ENCODE peak calls at places on chromosome 10, in nine cellular contexts. H, R, J, V, M, G, O, T and P are unnamed samples.
A peak's percentile ranks its signal among the peaks of the same experiment; 100 is the strongest.

GRCh38 chr10:3791974-3792633 is 7.1 kb upstream of the KLF6 start:
- ATAC-seq in G (no peak), J (no peak), H (no peak), V (no peak), T (no peak), R (no peak), M (no peak), O (no peak), P (no peak)

GRCh38 chr10:58666024-58666423 is 153.4 kb downstream of the BICC1 start:
- ATAC-seq in H (no peak), J (no peak), V (no peak), T (no peak), M (no peak), R (peak; percentile 67), O (no peak), G (peak; percentile 93), P (no peak)

GRCh38 chr10:30000802-30001571 is 58.4 kb downstream of the JCAD start:
- ATAC-seq in J (no peak), R (no peak), M (no peak), G (peak; percentile 47), H (no peak), V (no peak), T (peak; percentile 79), O (peak; percentile 65), P (peak; percentile 75)

GRCh38 chr10:43204394-43204942 is 62.4 kb downstream of the RASGEF1A start:
- ATAC-seq in J (no peak), O (no peak), T (peak; percentile 3), G (no peak), H (no peak), M (no peak), V (peak; percentile 15), R (peak; percentile 5), P (no peak)

GRCh38 chr10:15439381-15439837 is 68.3 kb upstream of the FAM171A1 start:
- ATAC-seq in R (no peak), M (no peak), T (peak; percentile 96), G (peak; percentile 78), O (peak; percentile 91), V (no peak), H (peak; percentile 73), J (no peak), P (peak; percentile 67)

GRCh38 chr10:129963076-129963830 is 821 bp downstream of the EBF3 start:
- ATAC-seq in T (peak; percentile 26), R (peak; percentile 24), G (no peak), J (peak; percentile 11), V (no peak), H (peak; percentile 8), O (no peak), M (no peak), P (no peak)

GRCh38 chr10:4775808-4776207 is 50.2 kb upstream of the AKR1E2 start:
- ATAC-seq in H (peak; percentile 78), M (no peak), V (no peak), T (no peak), J (no peak), G (no peak), O (no peak), R (peak; percentile 6), P (no peak)

GRCh38 chr10:5376450-5376849 is 11.7 kb downstream of the UCN3 start:
- ATAC-seq in O (no peak), T (no peak), G (no peak), R (no peak), J (no peak), H (no peak), M (no peak), V (no peak), P (no peak)

GRCh38 chr10:30438016-30438850 is 4.2 kb downstream of the MAP3K8 start:
- ATAC-seq in V (no peak), O (no peak), J (no peak), R (no peak), G (no peak), H (no peak), T (no peak), M (no peak), P (no peak)

GRCh38 chr10:104925232-104925851 is 284.3 kb downstream of the SORCS3 start:
- ATAC-seq in O (no peak), V (peak; percentile 42), M (no peak), J (no peak), H (no peak), G (no peak), R (no peak), T (no peak), P (no peak)

GRCh38 chr10:15311249-15311884 is 59.7 kb downstream of the FAM171A1 start:
- ATAC-seq in T (no peak), O (no peak), R (no peak), G (no peak), M (no peak), H (no peak), J (no peak), V (no peak), P (no peak)

GRCh38 chr10:110969183-110969582 is 49.8 kb downstream of the SHOC2 start:
- ATAC-seq in M (no peak), G (no peak), H (no peak), J (no peak), R (no peak), T (no peak), V (no peak), O (no peak), P (no peak)

GRCh38 chr10:65342226-65342625 is 1583.6 kb upstream of the LRRTM3 start:
- ATAC-seq in O (no peak), H (peak; percentile 73), T (no peak), V (no peak), J (no peak), M (no peak), G (peak; percentile 80), R (no peak), P (no peak)

DNA sequence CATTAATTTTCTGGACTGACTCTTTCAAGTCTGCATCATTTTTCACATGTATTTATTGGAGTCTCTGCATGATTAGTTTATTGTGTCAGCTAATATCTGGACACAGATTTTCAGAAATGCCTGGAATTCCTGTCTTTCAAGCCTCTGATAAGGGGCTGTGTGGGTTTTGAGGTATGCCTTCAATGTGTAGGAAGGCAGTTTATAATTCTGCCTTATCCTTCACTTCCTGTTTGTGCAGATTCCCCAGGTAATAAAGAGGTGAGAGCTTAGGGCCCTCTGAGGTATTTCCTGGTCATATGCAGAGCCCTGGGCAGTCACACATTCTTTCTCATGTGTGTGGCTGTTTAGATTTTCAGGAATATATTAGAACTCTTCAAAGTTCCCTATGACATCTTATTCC is 79.4 kb upstream of the PRKCQ start:
- ATAC-seq in H (peak; percentile 27), T (no peak), V (no peak), R (no peak), O (no peak), M (no peak), J (no peak), G (no peak), P (no peak)
- H3K27ac ChIP-seq in H (no peak overlapping the region), T (no peak overlapping the region), V (no peak overlapping the region), R (no peak overlapping the region), O (no peak overlapping the region), M (no peak overlapping the region), J (no peak overlapping the region), G (no peak overlapping the region), P (no peak overlapping the region)

GRCh38 chr10:70573599-70574506 is 28.7 kb downstream of the PRF1 start:
- ATAC-seq in O (no peak), H (no peak), M (no peak), T (no peak), G (no peak), V (no peak), J (no peak), R (no peak), P (no peak)

GRCh38 chr10:70575874-70576802 is 26.4 kb downstream of the PRF1 start:
- ATAC-seq in T (peak; percentile 89), J (peak; percentile 77), M (peak; percentile 21), O (peak; percentile 84), R (peak; percentile 12), G (peak; percentile 88), V (peak; percentile 68), H (peak; percentile 5), P (peak; percentile 67)

GRCh38 chr10:70578371-70578947 is 24.1 kb downstream of the PRF1 start:
- ATAC-seq in M (peak; percentile 88), V (peak; percentile 87), O (no peak), J (peak; percentile 82), R (peak; percentile 82), H (peak; percentile 81), G (peak; percentile 48), T (peak; percentile 60), P (no peak)

GRCh38 chr10:70576803-70577517 is 25.6 kb downstream of the PRF1 start:
- ATAC-seq in G (no peak), O (no peak), T (no peak), V (no peak), H (peak; percentile 40), J (no peak), R (peak; percentile 53), M (no peak), P (no peak)

GRCh38 chr10:70575486-70575873 is 27.1 kb downstream of the PRF1 start:
- ATAC-seq in G (peak; percentile 21), H (no peak), R (no peak), M (no peak), T (peak; percentile 26), J (no peak), V (no peak), O (peak; percentile 50), P (peak; percentile 16)
- H3K27ac ChIP-seq in G (no peak overlapping the region), H (no peak overlapping the region), R (no peak overlapping the region), M (peak overlapping the region; percentile 17), T (peak overlapping the region; percentile 45), J (no peak overlapping the region), V (peak overlapping the region; percentile 96), O (no peak overlapping the region), P (no peak overlapping the region)

DNA sequence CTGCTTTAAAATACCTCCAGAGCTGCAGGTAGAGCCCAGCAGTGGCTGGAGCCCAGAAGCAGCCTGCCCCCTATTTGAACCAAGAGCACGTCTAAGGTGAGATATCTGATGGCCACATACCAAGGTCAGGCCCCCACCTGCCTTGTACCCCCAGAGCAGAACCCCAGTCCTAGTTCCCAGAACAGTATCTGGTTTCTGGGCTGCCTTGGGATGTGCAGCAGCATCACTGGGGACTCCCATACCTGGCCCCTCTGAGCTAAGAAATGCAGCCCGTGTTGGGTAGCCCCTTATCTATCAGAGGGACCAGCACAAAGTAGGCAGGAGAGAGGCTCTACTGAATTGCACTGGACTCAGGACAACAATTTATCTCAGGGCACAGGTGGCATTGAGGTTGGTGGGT is 8.9 kb downstream of the SFTPD start:
- ATAC-seq in V (no peak), H (no peak), T (no peak), O (no peak), R (no peak), G (no peak), M (no peak), J (no peak), P (no peak)
- H3K27ac ChIP-seq in V (no peak overlapping the region), H (no peak overlapping the region), T (no peak overlapping the region), O (no peak overlapping the region), R (no peak overlapping the region), G (no peak overlapping the region), M (no peak overlapping the region), J (no peak overlapping the region), P (no peak overlapping the region)

DNA sequence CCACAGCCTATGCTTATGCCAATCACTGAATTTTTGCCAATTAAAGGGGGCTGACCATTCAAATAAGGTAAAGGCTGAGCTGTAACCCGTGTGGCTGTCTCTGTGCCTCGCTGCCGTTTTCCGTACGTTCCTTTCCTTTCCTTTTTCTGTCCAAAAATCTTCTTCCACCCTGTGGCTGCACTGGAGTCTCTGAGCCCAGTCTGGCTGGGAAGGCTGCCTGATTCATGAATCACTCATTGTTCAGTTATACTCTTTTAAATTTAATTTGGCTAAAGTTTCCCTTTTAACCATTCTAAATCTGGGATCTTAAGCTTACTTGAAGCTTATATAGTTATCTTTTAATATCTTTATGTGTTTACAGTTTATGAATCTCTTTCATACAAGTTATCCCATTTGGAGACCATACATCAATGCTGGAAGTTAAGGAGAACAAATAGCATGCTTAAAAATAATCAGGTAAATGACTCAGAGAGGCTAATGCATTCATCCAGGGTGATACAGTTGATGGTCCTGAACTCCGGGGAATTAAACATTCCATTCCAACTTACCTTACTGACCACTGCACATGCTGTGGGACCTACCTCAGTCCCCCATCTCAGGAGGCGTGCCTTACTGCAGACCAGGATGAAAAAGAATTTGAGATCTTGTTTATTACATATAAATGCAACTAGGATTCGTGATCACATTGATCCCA is 385.3 kb upstream of the ADARB2 start:
- ATAC-seq in O (no peak), J (no peak), M (no peak), V (no peak), R (no peak), G (no peak), T (no peak), H (peak; percentile 53), P (no peak)
- H3K27ac ChIP-seq in O (no peak overlapping the region), J (no peak overlapping the region), M (no peak overlapping the region), V (no peak overlapping the region), R (no peak overlapping the region), G (no peak overlapping the region), T (no peak overlapping the region), H (peak overlapping the region; percentile 62), P (no peak overlapping the region)